ENCODE peak calls at places on chromosomes 12 and 14, in six cellular contexts. A is BJ; R is adipocyte; H is bronchial epithelial cell; D is brain microvascular endothelial cell; L is CD8-positive, alpha-beta memory T cell. Z is an unnamed sample. For H3K36me3, the result is how much of the 10 kb centered on the place peaks cover.

GRCh38 chr14:87205811-87206210 is 787.2 kb downstream of the GALC start:
- DNase-seq in H (peak), L (no peak), D (no peak), R (no peak), A (no peak), Z (no peak)

GRCh38 chr14:28077005-28077404 is 689.6 kb upstream of the FOXG1 start:
- DNase-seq in R (no peak), L (no peak), A (no peak), H (no peak), D (no peak), Z (no peak)

GRCh38 chr14:98548071-98548686 is 723.8 kb downstream of the BCL11B start:
- DNase-seq in A (no peak), L (peak), H (peak), R (no peak), D (no peak), Z (peak)

GRCh38 chr12:3342051-3342450 is 149.0 kb upstream of the PRMT8 start:
- DNase-seq in A (no peak), H (peak), L (no peak), R (peak), D (peak), Z (peak)

GRCh38 chr12:50517456-50518048 is 12.8 kb downstream of the DIP2B start:
- DNase-seq in R (peak), A (no peak), L (peak), D (peak), H (peak), Z (peak)

GRCh38 chr14:80955434-80955939 is at the start of gene TSHR:
- DNase-seq in A (no peak), R (no peak), H (no peak), D (no peak), L (no peak), Z (no peak)

GRCh38 chr12:34126239-34126641 is 103.9 kb downstream of the ALG10 start:
- DNase-seq in H (no peak), R (no peak), A (no peak), L (peak), D (no peak), Z (no peak)

GRCh38 chr12:5716221-5716620 is 228.8 kb downstream of the ANO2 start:
- DNase-seq in A (no peak), H (peak), R (no peak), L (no peak), D (no peak), Z (no peak)

GRCh38 chr12:4307593-4308333 is 13.2 kb upstream of the TIGAR start:
- DNase-seq in R (peak), L (no peak), A (no peak), H (peak), D (peak), Z (peak)

GRCh38 chr14:21069388-21070082 is 569 bp upstream of the ARHGEF40 start:
- DNase-seq in D (no peak), R (peak), A (no peak), L (peak), H (no peak), Z (peak)

GRCh38 chr14:21071225-21072041 is 1.3 kb downstream of the ARHGEF40 start:
- DNase-seq in A (peak), R (peak), H (peak), D (peak), L (peak), Z (peak)

GRCh38 chr14:21068521-21069387 is 1.4 kb upstream of the ARHGEF40 start:
- DNase-seq in A (no peak), L (peak), D (peak), R (peak), H (peak), Z (peak)

GRCh38 chr14:21070610-21071224 is 613 bp downstream of the ARHGEF40 start:
- DNase-seq in D (peak), L (peak), R (peak), A (no peak), H (no peak), Z (no peak)

GRCh38 chr14:21070083-21070609 is at the start of gene ARHGEF40:
- DNase-seq in D (peak), L (no peak), R (peak), H (no peak), A (no peak), Z (peak)
- H3K36me3 ChIP-seq in D (under half), L (under half), R (under half), H (under half), A (under half), Z (under half)

GRCh38 chr14:39179042-39179441 is 4.0 kb downstream of the PNN start:
- DNase-seq in D (no peak), R (no peak), L (no peak), H (no peak), A (no peak), Z (no peak)

GRCh38 chr14:39182770-39183684 is 8.0 kb downstream of the PNN start:
- DNase-seq in A (no peak), D (no peak), R (no peak), H (no peak), L (no peak), Z (no peak)

GRCh38 chr14:39180553-39180952 is 5.5 kb downstream of the PNN start:
- DNase-seq in L (no peak), R (no peak), A (no peak), H (no peak), D (no peak), Z (no peak)

GRCh38 chr14:39181693-39182047 is 6.6 kb downstream of the PNN start:
- DNase-seq in A (no peak), H (no peak), D (no peak), L (no peak), R (no peak), Z (no peak)

DNA sequence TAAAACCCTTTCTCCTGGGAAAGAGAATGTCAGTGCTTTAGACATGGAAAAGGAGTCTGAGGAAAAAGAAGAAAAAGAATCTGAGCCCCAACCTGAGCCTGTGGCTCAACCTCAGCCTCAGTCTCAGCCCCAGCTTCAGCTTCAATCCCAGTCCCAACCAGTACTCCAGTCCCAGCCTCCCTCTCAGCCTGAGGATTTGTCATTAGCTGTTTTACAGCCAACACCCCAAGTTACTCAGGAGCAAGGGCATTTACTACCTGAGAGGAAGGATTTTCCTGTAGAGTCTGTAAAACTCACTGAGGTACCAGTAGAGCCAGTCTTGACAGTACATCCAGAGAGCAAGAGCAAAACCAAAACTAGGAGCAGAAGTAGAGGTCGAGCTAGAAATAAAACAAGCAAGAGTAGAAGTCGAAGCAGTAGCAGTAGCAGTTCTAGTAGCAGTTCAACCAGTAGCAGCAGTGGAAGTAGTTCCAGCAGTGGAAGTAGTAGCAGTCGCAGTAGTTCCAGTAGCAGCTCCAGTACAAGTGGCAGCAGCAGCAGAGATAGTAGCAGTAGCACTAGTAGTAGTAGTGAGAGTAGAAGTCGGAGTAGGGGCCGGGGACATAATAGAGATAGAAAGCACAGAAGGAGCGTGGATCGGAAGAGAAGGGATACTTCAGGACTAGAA is 6.1 kb downstream of the PNN start:
- DNase-seq in H (no peak), R (no peak), D (no peak), A (no peak), L (no peak), Z (no peak)
- H3K36me3 ChIP-seq in H (under half), R (half or more), D (half or more), A (under half), L (under half), Z (half or more)

GRCh38 chr14:74592476-74593191 is 19.4 kb downstream of the LTBP2 start:
- DNase-seq in H (no peak), L (no peak), D (no peak), R (no peak), A (no peak), Z (no peak)

GRCh38 chr14:74596747-74597456 is 15.1 kb downstream of the LTBP2 start:
- DNase-seq in R (peak), L (no peak), H (no peak), D (no peak), A (no peak), Z (no peak)

GRCh38 chr14:74594021-74594420 is 18.0 kb downstream of the LTBP2 start:
- DNase-seq in L (no peak), H (no peak), A (no peak), D (no peak), R (no peak), Z (no peak)

GRCh38 chr14:74593241-74593985 is 18.6 kb downstream of the LTBP2 start:
- DNase-seq in D (no peak), H (no peak), L (no peak), R (peak), A (no peak), Z (no peak)

GRCh38 chr14:74595006-74595735 is 16.9 kb downstream of the LTBP2 start:
- DNase-seq in A (no peak), D (no peak), R (peak), H (no peak), L (no peak), Z (no peak)
- H3K36me3 ChIP-seq in A (under half), D (under half), R (under half), H (under half), L (under half), Z (under half)

GRCh38 chr12:27996761-27997160 is 24.2 kb upstream of the PTHLH start:
- DNase-seq in H (no peak), R (no peak), L (no peak), A (no peak), D (no peak), Z (no peak)
- H3K36me3 ChIP-seq in H (under half), R (under half), L (under half), A (under half), D (under half), Z (under half)

GRCh38 chr12:39431797-39432196 is 11.1 kb downstream of the KIF21A start:
- DNase-seq in A (no peak), R (no peak), D (no peak), L (no peak), H (no peak), Z (no peak)
- H3K36me3 ChIP-seq in A (under half), R (under half), D (under half), L (under half), H (under half), Z (under half)

DNA sequence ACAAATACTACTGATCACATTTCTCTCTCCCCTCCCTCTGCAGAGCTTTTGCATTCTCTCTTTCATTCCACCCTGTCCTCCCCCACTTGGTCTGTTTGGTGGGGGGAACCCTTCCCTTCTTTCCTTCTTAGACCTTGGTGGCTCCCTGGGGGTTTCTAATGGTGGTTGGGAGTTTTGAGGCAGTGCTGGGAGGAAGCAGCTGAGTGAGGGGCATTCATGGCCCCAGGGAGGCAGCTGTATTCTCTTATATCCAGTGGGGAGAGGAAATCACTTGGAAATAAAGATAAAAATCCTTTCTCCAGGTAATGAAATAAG is 13.3 kb downstream of the NGDN start:
- DNase-seq in H (no peak), R (no peak), L (no peak), D (no peak), A (no peak), Z (no peak)
- H3K36me3 ChIP-seq in H (under half), R (under half), L (under half), D (under half), A (under half), Z (under half)

DNA sequence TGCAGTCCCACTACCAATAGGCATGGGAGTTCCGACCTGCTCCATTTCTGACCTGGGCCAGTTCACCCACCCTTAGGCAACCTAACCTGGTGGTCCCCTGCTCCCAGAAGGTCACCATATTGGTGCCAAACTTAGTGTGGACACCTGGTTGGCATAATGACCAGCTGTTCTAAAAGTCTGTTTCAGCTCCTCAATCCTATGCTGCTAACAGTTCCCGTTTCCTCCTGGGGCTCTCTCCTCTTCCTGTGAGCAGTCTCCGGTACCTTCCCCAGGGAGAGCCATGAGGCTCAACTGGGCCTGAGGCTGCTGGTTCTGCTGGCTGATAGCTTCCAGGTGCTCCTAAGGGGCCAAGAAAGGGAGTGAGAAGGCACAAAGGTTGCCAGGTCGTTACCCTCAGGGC is 15.9 kb upstream of the BLTP3B start:
- DNase-seq in D (no peak), L (no peak), A (no peak), R (no peak), H (no peak), Z (no peak)
- H3K36me3 ChIP-seq in D (under half), L (under half), A (under half), R (under half), H (under half), Z (under half)

DNA sequence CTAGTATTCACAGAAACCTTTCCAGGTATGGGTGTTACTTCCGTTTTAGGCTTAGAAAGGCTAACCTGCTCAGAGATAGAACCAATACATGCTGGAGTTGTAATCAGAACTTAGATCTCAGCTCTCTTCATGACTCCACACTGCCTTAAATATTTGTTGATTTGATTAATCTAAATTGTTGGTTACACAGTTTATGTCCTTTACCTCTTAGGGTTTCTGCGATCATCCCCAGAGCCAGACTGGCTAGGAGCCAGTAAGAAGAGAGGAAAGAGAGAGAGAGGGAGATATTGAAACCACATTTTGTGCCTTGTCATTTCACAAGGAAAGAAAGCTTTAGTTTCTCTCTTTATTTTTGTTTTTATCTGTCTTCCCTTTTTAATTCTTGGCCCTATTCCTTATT is 16.8 kb upstream of the MGP start:
- DNase-seq in R (peak), L (no peak), A (no peak), H (no peak), D (no peak), Z (peak)
- H3K36me3 ChIP-seq in R (under half), L (under half), A (under half), H (under half), D (under half), Z (under half)

GRCh38 chr12:122988036-122988435 is 7.6 kb downstream of the ARL6IP4 start:
- DNase-seq in R (no peak), L (no peak), H (no peak), A (no peak), D (no peak), Z (no peak)
- H3K36me3 ChIP-seq in R (under half), L (under half), H (under half), A (under half), D (under half), Z (under half)

GRCh38 chr12:106903241-106903950 is 52.3 kb upstream of the TMEM263 start:
- DNase-seq in R (peak), D (peak), A (peak), H (peak), L (peak), Z (peak)
- H3K36me3 ChIP-seq in R (under half), D (under half), A (under half), H (under half), L (under half), Z (under half)